ENCODE peak calls at places on chromosomes 16 and 17, in eight cellular contexts. D, H, U, S, R, X, F and J are unnamed samples.

GRCh38 chr16:90046971-90047713 is 27.9 kb upstream of the DBNDD1 start:
- DNase-seq in D (no peak), F (no peak), R (no peak), H (peak), U (peak), S (peak), X (no peak), J (no peak)

GRCh38 chr16:29680180-29680598 is 1.2 kb downstream of the QPRT start:
- DNase-seq in H (no peak), D (no peak), X (no peak), S (no peak), R (no peak), U (no peak), F (peak), J (no peak)

GRCh38 chr16:76059186-76059585 is 218.0 kb upstream of the CNTNAP4 start:
- DNase-seq in F (no peak), X (no peak), R (no peak), S (no peak), U (no peak), H (no peak), D (no peak), J (no peak)

GRCh38 chr17:44144966-44145739 is 3.4 kb downstream of the HROB start:
- DNase-seq in U (no peak), X (no peak), R (no peak), H (no peak), S (no peak), D (no peak), F (no peak), J (no peak)

GRCh38 chr17:38602453-38602852 is 3.3 kb downstream of the SRCIN1 start:
- DNase-seq in H (no peak), U (no peak), F (no peak), D (no peak), R (no peak), S (no peak), X (no peak), J (no peak)

GRCh38 chr17:49971848-49972485 is 3.0 kb downstream of the DLX4 start:
- DNase-seq in F (peak), H (no peak), U (no peak), D (no peak), S (no peak), X (no peak), R (no peak), J (no peak)

GRCh38 chr17:46008591-46008990 is 9.5 kb downstream of the STH start:
- DNase-seq in H (no peak), U (no peak), F (no peak), S (no peak), D (no peak), R (no peak), X (no peak), J (no peak)

GRCh38 chr17:81057079-81057730 is 22.3 kb downstream of the BAIAP2 start:
- DNase-seq in D (no peak), F (no peak), H (no peak), X (no peak), S (no peak), R (no peak), U (no peak), J (no peak)

GRCh38 chr17:76131692-76132573 is 9.1 kb downstream of the FOXJ1 start:
- DNase-seq in D (no peak), F (no peak), U (no peak), S (peak), X (no peak), H (no peak), R (no peak), J (no peak)

GRCh38 chr17:27980035-27980434 is 62.4 kb upstream of the NLK start:
- DNase-seq in S (no peak), F (no peak), D (no peak), X (no peak), R (peak), U (no peak), H (peak), J (no peak)

GRCh38 chr16:89917773-89918452 is 749 bp upstream of the MC1R start:
- DNase-seq in F (peak), X (peak), H (peak), U (peak), D (peak), R (peak), S (peak), J (no peak)

GRCh38 chr16:12584488-12585233 is 219.0 kb downstream of the CPPED1 start:
- DNase-seq in S (no peak), X (no peak), D (no peak), F (no peak), H (no peak), R (no peak), U (no peak), J (peak)